ENCODE peak calls at places on chromosome 19, in ten cellular contexts. D is testis, R is heart right ventricle, A is body of pancreas, W is foreskin fibroblast, P is AG10803, S is pancreas, F is A549, K is transverse colon, V is tibial artery. H is an unnamed sample.

GRCh38 chr19:3343619-3344502 is 22.5 kb upstream of the NFIC start:
- DNase-seq in F (peak), W (peak), D (peak), P (peak), S (peak), K (peak), A (peak), R (peak), V (peak), H (peak)

GRCh38 chr19:39164289-39164688 is 32.5 kb upstream of the NCCRP1 start:
- DNase-seq in R (no peak), F (no peak), P (no peak), V (no peak), D (no peak), K (no peak), S (no peak), A (no peak), W (no peak), H (no peak)

GRCh38 chr19:54154603-54155345 is 4.7 kb downstream of the LENG1 start:
- DNase-seq in W (peak), S (no peak), F (no peak), V (no peak), K (no peak), D (no peak), P (peak), A (no peak), R (no peak), H (no peak)

GRCh38 chr19:15291089-15291488 is 41.2 kb downstream of the BRD4 start:
- DNase-seq in A (no peak), R (no peak), F (no peak), V (no peak), D (no peak), W (peak), P (peak), K (no peak), S (no peak), H (no peak)

GRCh38 chr19:15332311-15332996 is at the start of gene BRD4:
- DNase-seq in S (peak), A (peak), P (peak), W (peak), V (peak), R (peak), D (peak), F (peak), K (peak), H (no peak)

GRCh38 chr19:19595171-19595701 is 23.3 kb downstream of the PBX4 start:
- DNase-seq in S (no peak), K (no peak), R (no peak), V (no peak), P (peak), D (no peak), W (peak), A (no peak), F (no peak), H (no peak)

GRCh38 chr19:919157-920050 is 2.3 kb downstream of the KISS1R start:
- DNase-seq in K (no peak), S (peak), R (no peak), P (no peak), F (no peak), A (no peak), W (no peak), D (no peak), V (no peak), H (no peak)

GRCh38 chr19:29810504-29810871 is 1.3 kb upstream of the CCNE1 start:
- DNase-seq in S (no peak), R (peak), W (peak), V (no peak), D (peak), K (peak), P (peak), A (peak), F (no peak), H (no peak)

GRCh38 chr19:57850553-57851017 is 926 bp downstream of the ZNF587 start:
- DNase-seq in P (peak), D (no peak), R (peak), F (peak), K (peak), V (no peak), A (peak), W (peak), S (no peak), H (no peak)

GRCh38 chr19:17874423-17875135 is 2.8 kb downstream of the SLC5A5 start:
- DNase-seq in F (no peak), V (no peak), S (no peak), W (no peak), D (no peak), A (no peak), P (no peak), R (no peak), K (no peak), H (no peak)

GRCh38 chr19:17871032-17871877 is 490 bp upstream of the SLC5A5 start:
- DNase-seq in P (no peak), V (no peak), S (no peak), K (no peak), F (no peak), R (no peak), D (no peak), W (no peak), A (no peak), H (no peak)

GRCh38 chr19:17871878-17872250 is at the start of gene SLC5A5:
- DNase-seq in W (no peak), K (no peak), R (no peak), F (no peak), P (no peak), V (no peak), A (no peak), S (no peak), D (no peak), H (no peak)

GRCh38 chr19:17872251-17873001 is 681 bp downstream of the SLC5A5 start:
- DNase-seq in V (no peak), P (no peak), R (no peak), W (no peak), F (no peak), K (no peak), D (no peak), S (peak), A (no peak), H (no peak)

GRCh38 chr19:17873661-17874422 is 2.1 kb downstream of the SLC5A5 start:
- DNase-seq in F (peak), D (peak), P (no peak), W (peak), S (peak), A (no peak), K (peak), R (no peak), V (no peak), H (no peak)
- TF ChIP-seq CTCF in F (no peak), D (no peak), P (no peak), W (no peak), S (no peak), A (no peak), K (no peak), R (no peak), V (no peak), H (no peak)

GRCh38 chr19:4456566-4456842 is 1.1 kb downstream of the UBXN6 start:
- DNase-seq in W (peak), R (no peak), S (peak), V (no peak), F (no peak), D (peak), A (no peak), K (peak), P (peak), H (no peak)

GRCh38 chr19:4454952-4455738 is 2.4 kb downstream of the UBXN6 start:
- DNase-seq in R (no peak), A (no peak), V (peak), P (peak), W (peak), D (peak), F (no peak), S (peak), K (no peak), H (no peak)

GRCh38 chr19:4456843-4457653 is 546 bp downstream of the UBXN6 start:
- DNase-seq in S (peak), K (peak), A (no peak), D (peak), R (peak), V (no peak), W (peak), F (peak), P (peak), H (no peak)

GRCh38 chr19:4455742-4456565 is 1.6 kb downstream of the UBXN6 start:
- DNase-seq in V (no peak), P (peak), F (no peak), W (peak), D (peak), K (peak), S (peak), R (peak), A (peak), H (no peak)

GRCh38 chr19:4457654-4458406 is at the start of gene UBXN6:
- DNase-seq in P (peak), W (peak), R (peak), D (peak), V (peak), K (peak), S (peak), F (peak), A (peak), H (peak)
- TF ChIP-seq CTCF in P (no peak), W (no peak), R (no peak), D (no peak), V (no peak), K (no peak), S (no peak), F (no peak), A (peak), H (no peak)

GRCh38 chr19:51339687-51340656 is 2.0 kb downstream of the VSIG10L start:
- DNase-seq in A (peak), S (peak), D (peak), K (peak), F (peak), V (peak), W (peak), R (peak), P (peak), H (peak)
- TF ChIP-seq CTCF in A (no peak), S (no peak), D (peak), K (peak), F (peak), V (peak), W (peak), R (peak), P (no peak), H (no peak)

DNA sequence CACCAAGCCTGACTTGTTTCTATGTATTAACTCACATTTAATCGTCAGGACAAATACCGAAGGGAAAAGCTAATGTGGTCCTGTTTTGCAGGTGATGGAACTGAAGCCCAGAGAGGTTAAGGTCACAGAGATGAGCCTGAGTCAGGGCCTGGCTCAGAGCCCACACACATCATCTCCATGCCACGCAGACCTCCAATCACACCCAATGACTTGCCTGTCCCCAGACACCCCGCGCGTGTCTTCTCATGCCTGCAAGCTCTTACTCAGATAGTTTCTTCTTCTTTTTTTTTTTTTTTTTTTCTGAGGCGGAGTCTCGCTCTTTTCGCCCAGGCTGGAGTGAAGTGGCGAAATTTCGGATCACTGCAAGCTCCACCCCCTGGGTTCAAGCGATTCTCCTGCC is 16.4 kb downstream of the SIX5 start:
- DNase-seq in F (no peak), V (no peak), D (no peak), A (no peak), R (no peak), K (no peak), P (no peak), W (no peak), S (no peak), H (no peak)
- TF ChIP-seq CTCF in F (no peak), V (no peak), D (no peak), A (no peak), R (no peak), K (no peak), P (no peak), W (no peak), S (no peak), H (no peak)

DNA sequence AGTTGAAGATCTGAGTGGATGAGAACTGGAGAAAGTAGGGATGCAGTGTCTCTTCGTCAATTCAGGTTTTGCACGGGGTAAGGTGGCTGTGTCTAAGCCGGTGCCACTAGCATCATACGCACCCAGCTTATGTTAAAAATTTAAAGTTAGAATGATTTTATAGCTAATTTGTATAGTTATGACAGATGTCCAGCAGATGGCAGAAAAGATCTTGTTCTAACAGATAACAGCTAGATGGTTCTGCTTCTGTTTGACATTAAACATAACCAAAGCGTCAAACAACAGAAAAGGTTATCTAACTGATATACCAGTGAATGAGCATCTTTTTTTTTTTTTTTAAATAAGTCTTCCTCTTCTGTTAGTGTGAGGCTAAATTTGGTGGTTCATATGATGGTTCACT is 18.8 kb upstream of the EDDM13 start:
- DNase-seq in F (peak), D (no peak), W (peak), A (no peak), S (no peak), R (no peak), P (peak), K (no peak), V (no peak), H (no peak)
- TF ChIP-seq CTCF in F (peak), D (peak), W (peak), A (peak), S (no peak), R (peak), P (peak), K (peak), V (peak), H (no peak)

GRCh38 chr19:2339644-2340310 is 11.3 kb downstream of the SPPL2B start:
- DNase-seq in V (no peak), S (peak), F (no peak), W (no peak), R (no peak), A (no peak), P (no peak), D (no peak), K (no peak), H (no peak)
- TF ChIP-seq CTCF in V (no peak), S (no peak), F (no peak), W (no peak), R (no peak), A (no peak), P (no peak), D (no peak), K (no peak), H (no peak)

GRCh38 chr19:52922841-52923781 is at the start of gene ZNF888:
- DNase-seq in R (peak), P (peak), A (peak), F (no peak), D (peak), S (peak), V (peak), W (peak), K (peak), H (peak)
- TF ChIP-seq CTCF in R (no peak), P (no peak), A (no peak), F (no peak), D (no peak), S (no peak), V (no peak), W (no peak), K (no peak), H (no peak)

GRCh38 chr19:41969196-41969595 is 10.1 kb upstream of the RABAC1 start:
- DNase-seq in W (no peak), P (no peak), F (no peak), V (no peak), S (no peak), A (no peak), D (no peak), K (no peak), R (no peak), H (no peak)

GRCh38 chr19:41969772-41970458 is 10.8 kb upstream of the RABAC1 start:
- DNase-seq in F (no peak), D (no peak), K (no peak), A (no peak), W (no peak), V (no peak), R (no peak), S (no peak), P (no peak), H (no peak)

GRCh38 chr19:41967056-41967783 is 8.1 kb upstream of the RABAC1 start:
- DNase-seq in F (no peak), P (no peak), V (no peak), A (no peak), K (no peak), S (no peak), W (no peak), D (no peak), R (no peak), H (no peak)

GRCh38 chr19:41971363-41971762 is 12.2 kb upstream of the RABAC1 start:
- DNase-seq in P (no peak), W (no peak), V (no peak), D (no peak), K (no peak), S (no peak), F (no peak), R (no peak), A (no peak), H (no peak)

DNA sequence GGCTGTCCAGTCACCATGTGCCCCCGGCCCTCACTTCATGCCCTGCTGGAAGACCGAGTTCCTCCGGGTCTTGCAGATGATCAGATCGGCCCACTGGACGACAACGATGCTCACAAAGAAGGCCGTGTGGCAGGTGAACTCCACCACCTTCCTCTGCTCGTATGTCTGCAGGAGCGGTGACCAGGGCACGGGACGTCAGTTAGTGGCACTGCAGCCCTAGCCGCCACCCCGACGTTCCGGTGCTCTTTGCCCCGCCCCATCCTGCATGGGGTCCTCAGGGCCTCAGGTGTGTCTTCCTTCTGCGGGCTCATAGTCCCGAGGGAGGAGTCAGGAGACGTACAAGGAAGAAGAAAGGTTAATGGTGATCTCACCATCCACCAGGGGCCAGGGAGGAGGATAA is 9.6 kb upstream of the RABAC1 start:
- DNase-seq in R (no peak), A (no peak), P (no peak), D (no peak), V (no peak), W (no peak), K (no peak), F (no peak), S (no peak), H (no peak)
- TF ChIP-seq CTCF in R (no peak), A (no peak), P (no peak), D (no peak), V (no peak), W (no peak), K (no peak), F (no peak), S (no peak), H (no peak)